ENCODE peak calls at places on chromosome 14, in eight cellular contexts. One of them, this sample, is unnamed.

GRCh38 chr14:71103662-71104484 is 196.6 kb downstream of the PCNX1 start:
- DNase-seq in RPMI7951: peak
- DNase-seq in Kasumi-1: peak
- DNase-seq in stimulated activated CD8-positive, alpha-beta memory T cell treated with anti-CD3 and anti-CD28 coated beads, Interleukin-12 subunit alpha, Interleukin-12 subunit beta, amount 100 ng/mL, for 1 hour: peak
- DNase-seq in nucleus accumbens: no peak
- DNase-seq in NCI-H2171 treated with DMSO at 0.1 percent for 48 hours: peak
- DNase-seq in RWPE2: no peak
- DNase-seq in glomerular endothelial cell: peak
- DNase-seq in this sample: peak

GRCh38 chr14:81485372-81485771 is 48.3 kb downstream of the SEL1L start:
- DNase-seq in stimulated activated CD8-positive, alpha-beta memory T cell treated with anti-CD3 and anti-CD28 coated beads, Interleukin-12 subunit alpha, Interleukin-12 subunit beta, amount 100 ng/mL, for 1 hour: no peak
- DNase-seq in RPMI7951: no peak
- DNase-seq in RWPE2: no peak
- DNase-seq in glomerular endothelial cell: no peak
- DNase-seq in NCI-H2171 treated with DMSO at 0.1 percent for 48 hours: no peak
- DNase-seq in nucleus accumbens: no peak
- DNase-seq in Kasumi-1: no peak
- DNase-seq in this sample: no peak

GRCh38 chr14:68016243-68016914 is 196.8 kb downstream of the RAD51B start:
- DNase-seq in RWPE2: no peak
- DNase-seq in glomerular endothelial cell: no peak
- DNase-seq in stimulated activated CD8-positive, alpha-beta memory T cell treated with anti-CD3 and anti-CD28 coated beads, Interleukin-12 subunit alpha, Interleukin-12 subunit beta, amount 100 ng/mL, for 1 hour: no peak
- DNase-seq in nucleus accumbens: no peak
- DNase-seq in Kasumi-1: no peak
- DNase-seq in RPMI7951: peak
- DNase-seq in NCI-H2171 treated with DMSO at 0.1 percent for 48 hours: no peak
- DNase-seq in this sample: no peak

GRCh38 chr14:94564381-94564780 is 3.1 kb downstream of the SERPINA4 start:
- DNase-seq in nucleus accumbens: no peak
- DNase-seq in Kasumi-1: no peak
- DNase-seq in glomerular endothelial cell: no peak
- DNase-seq in NCI-H2171 treated with DMSO at 0.1 percent for 48 hours: no peak
- DNase-seq in RPMI7951: no peak
- DNase-seq in RWPE2: peak
- DNase-seq in stimulated activated CD8-positive, alpha-beta memory T cell treated with anti-CD3 and anti-CD28 coated beads, Interleukin-12 subunit alpha, Interleukin-12 subunit beta, amount 100 ng/mL, for 1 hour: no peak
- DNase-seq in this sample: no peak

GRCh38 chr14:64464695-64465094 is 604 bp upstream of the AKAP5 start:
- DNase-seq in stimulated activated CD8-positive, alpha-beta memory T cell treated with anti-CD3 and anti-CD28 coated beads, Interleukin-12 subunit alpha, Interleukin-12 subunit beta, amount 100 ng/mL, for 1 hour: no peak
- DNase-seq in NCI-H2171 treated with DMSO at 0.1 percent for 48 hours: peak
- DNase-seq in glomerular endothelial cell: no peak
- DNase-seq in RPMI7951: no peak
- DNase-seq in RWPE2: no peak
- DNase-seq in Kasumi-1: no peak
- DNase-seq in nucleus accumbens: no peak
- DNase-seq in this sample: peak

GRCh38 chr14:100487304-100487703 is 99.9 kb downstream of the BEGAIN start:
- DNase-seq in RWPE2: no peak
- DNase-seq in RPMI7951: no peak
- DNase-seq in NCI-H2171 treated with DMSO at 0.1 percent for 48 hours: peak
- DNase-seq in nucleus accumbens: no peak
- DNase-seq in glomerular endothelial cell: no peak
- DNase-seq in Kasumi-1: no peak
- DNase-seq in stimulated activated CD8-positive, alpha-beta memory T cell treated with anti-CD3 and anti-CD28 coated beads, Interleukin-12 subunit alpha, Interleukin-12 subunit beta, amount 100 ng/mL, for 1 hour: no peak
- DNase-seq in this sample: no peak

GRCh38 chr14:75335588-75335987 is 57.0 kb downstream of the FOS start:
- DNase-seq in Kasumi-1: no peak
- DNase-seq in RPMI7951: no peak
- DNase-seq in NCI-H2171 treated with DMSO at 0.1 percent for 48 hours: no peak
- DNase-seq in RWPE2: no peak
- DNase-seq in glomerular endothelial cell: no peak
- DNase-seq in nucleus accumbens: peak
- DNase-seq in stimulated activated CD8-positive, alpha-beta memory T cell treated with anti-CD3 and anti-CD28 coated beads, Interleukin-12 subunit alpha, Interleukin-12 subunit beta, amount 100 ng/mL, for 1 hour: no peak
- DNase-seq in this sample: no peak

GRCh38 chr14:103891667-103892215 is 36.5 kb upstream of the TDRD9 start:
- DNase-seq in RPMI7951: no peak
- DNase-seq in glomerular endothelial cell: no peak
- DNase-seq in stimulated activated CD8-positive, alpha-beta memory T cell treated with anti-CD3 and anti-CD28 coated beads, Interleukin-12 subunit alpha, Interleukin-12 subunit beta, amount 100 ng/mL, for 1 hour: no peak
- DNase-seq in RWPE2: no peak
- DNase-seq in nucleus accumbens: no peak
- DNase-seq in Kasumi-1: no peak
- DNase-seq in NCI-H2171 treated with DMSO at 0.1 percent for 48 hours: no peak
- DNase-seq in this sample: no peak

GRCh38 chr14:29806124-29806517 is 121.5 kb downstream of the PRKD1 start:
- DNase-seq in Kasumi-1: no peak
- DNase-seq in RWPE2: no peak
- DNase-seq in nucleus accumbens: no peak
- DNase-seq in glomerular endothelial cell: no peak
- DNase-seq in RPMI7951: no peak
- DNase-seq in stimulated activated CD8-positive, alpha-beta memory T cell treated with anti-CD3 and anti-CD28 coated beads, Interleukin-12 subunit alpha, Interleukin-12 subunit beta, amount 100 ng/mL, for 1 hour: no peak
- DNase-seq in NCI-H2171 treated with DMSO at 0.1 percent for 48 hours: no peak
- DNase-seq in this sample: no peak

GRCh38 chr14:73712071-73712506 is 2.1 kb downstream of the PNMA1 start:
- DNase-seq in NCI-H2171 treated with DMSO at 0.1 percent for 48 hours: no peak
- DNase-seq in stimulated activated CD8-positive, alpha-beta memory T cell treated with anti-CD3 and anti-CD28 coated beads, Interleukin-12 subunit alpha, Interleukin-12 subunit beta, amount 100 ng/mL, for 1 hour: no peak
- DNase-seq in RPMI7951: no peak
- DNase-seq in RWPE2: no peak
- DNase-seq in nucleus accumbens: no peak
- DNase-seq in glomerular endothelial cell: no peak
- DNase-seq in Kasumi-1: no peak
- DNase-seq in this sample: no peak

GRCh38 chr14:77458249-77458950 is 507 bp downstream of the AHSA1 start:
- DNase-seq in nucleus accumbens: no peak
- DNase-seq in RPMI7951: peak
- DNase-seq in glomerular endothelial cell: no peak
- DNase-seq in stimulated activated CD8-positive, alpha-beta memory T cell treated with anti-CD3 and anti-CD28 coated beads, Interleukin-12 subunit alpha, Interleukin-12 subunit beta, amount 100 ng/mL, for 1 hour: peak
- DNase-seq in RWPE2: no peak
- DNase-seq in NCI-H2171 treated with DMSO at 0.1 percent for 48 hours: peak
- DNase-seq in Kasumi-1: peak
- DNase-seq in this sample: peak

GRCh38 chr14:85572845-85573244 is 42.9 kb downstream of the FLRT2 start:
- DNase-seq in stimulated activated CD8-positive, alpha-beta memory T cell treated with anti-CD3 and anti-CD28 coated beads, Interleukin-12 subunit alpha, Interleukin-12 subunit beta, amount 100 ng/mL, for 1 hour: no peak
- DNase-seq in NCI-H2171 treated with DMSO at 0.1 percent for 48 hours: no peak
- DNase-seq in RPMI7951: peak
- DNase-seq in Kasumi-1: no peak
- DNase-seq in glomerular endothelial cell: no peak
- DNase-seq in nucleus accumbens: no peak
- DNase-seq in RWPE2: no peak
- DNase-seq in this sample: no peak

GRCh38 chr14:101407328-101407727 is 154.0 kb upstream of the DIO3 start:
- DNase-seq in Kasumi-1: no peak
- DNase-seq in glomerular endothelial cell: no peak
- DNase-seq in NCI-H2171 treated with DMSO at 0.1 percent for 48 hours: no peak
- DNase-seq in RWPE2: no peak
- DNase-seq in nucleus accumbens: peak
- DNase-seq in RPMI7951: no peak
- DNase-seq in stimulated activated CD8-positive, alpha-beta memory T cell treated with anti-CD3 and anti-CD28 coated beads, Interleukin-12 subunit alpha, Interleukin-12 subunit beta, amount 100 ng/mL, for 1 hour: no peak
- DNase-seq in this sample: no peak

GRCh38 chr14:92897922-92898599 is 24.9 kb upstream of the CHGA start:
- DNase-seq in glomerular endothelial cell: no peak
- DNase-seq in NCI-H2171 treated with DMSO at 0.1 percent for 48 hours: no peak
- DNase-seq in stimulated activated CD8-positive, alpha-beta memory T cell treated with anti-CD3 and anti-CD28 coated beads, Interleukin-12 subunit alpha, Interleukin-12 subunit beta, amount 100 ng/mL, for 1 hour: no peak
- DNase-seq in nucleus accumbens: no peak
- DNase-seq in RWPE2: no peak
- DNase-seq in RPMI7951: no peak
- DNase-seq in Kasumi-1: no peak
- DNase-seq in this sample: no peak

GRCh38 chr14:106843951-106844483 is 1317.6 kb downstream of the TMEM121 start:
- DNase-seq in nucleus accumbens: no peak
- DNase-seq in RWPE2: no peak
- DNase-seq in glomerular endothelial cell: no peak
- DNase-seq in stimulated activated CD8-positive, alpha-beta memory T cell treated with anti-CD3 and anti-CD28 coated beads, Interleukin-12 subunit alpha, Interleukin-12 subunit beta, amount 100 ng/mL, for 1 hour: no peak
- DNase-seq in NCI-H2171 treated with DMSO at 0.1 percent for 48 hours: no peak
- DNase-seq in RPMI7951: peak
- DNase-seq in Kasumi-1: peak
- DNase-seq in this sample: peak

GRCh38 chr14:24095196-24096068 is 1.3 kb downstream of the PCK2 start:
- DNase-seq in Kasumi-1: peak
- DNase-seq in NCI-H2171 treated with DMSO at 0.1 percent for 48 hours: no peak
- DNase-seq in glomerular endothelial cell: no peak
- DNase-seq in RWPE2: no peak
- DNase-seq in RPMI7951: peak
- DNase-seq in nucleus accumbens: no peak
- DNase-seq in stimulated activated CD8-positive, alpha-beta memory T cell treated with anti-CD3 and anti-CD28 coated beads, Interleukin-12 subunit alpha, Interleukin-12 subunit beta, amount 100 ng/mL, for 1 hour: no peak
- DNase-seq in this sample: peak

GRCh38 chr14:61491224-61491623 is 169.8 kb downstream of the PRKCH start:
- DNase-seq in RWPE2: no peak
- DNase-seq in NCI-H2171 treated with DMSO at 0.1 percent for 48 hours: no peak
- DNase-seq in RPMI7951: no peak
- DNase-seq in stimulated activated CD8-positive, alpha-beta memory T cell treated with anti-CD3 and anti-CD28 coated beads, Interleukin-12 subunit alpha, Interleukin-12 subunit beta, amount 100 ng/mL, for 1 hour: no peak
- DNase-seq in nucleus accumbens: no peak
- DNase-seq in glomerular endothelial cell: no peak
- DNase-seq in Kasumi-1: no peak
- DNase-seq in this sample: no peak

GRCh38 chr14:56135001-56135400 is 16.8 kb downstream of the PELI2 start:
- DNase-seq in nucleus accumbens: no peak
- DNase-seq in Kasumi-1: no peak
- DNase-seq in glomerular endothelial cell: no peak
- DNase-seq in stimulated activated CD8-positive, alpha-beta memory T cell treated with anti-CD3 and anti-CD28 coated beads, Interleukin-12 subunit alpha, Interleukin-12 subunit beta, amount 100 ng/mL, for 1 hour: no peak
- DNase-seq in NCI-H2171 treated with DMSO at 0.1 percent for 48 hours: peak
- DNase-seq in RWPE2: no peak
- DNase-seq in RPMI7951: no peak
- DNase-seq in this sample: no peak

GRCh38 chr14:71166434-71166833 is 259.2 kb downstream of the PCNX1 start:
- DNase-seq in RWPE2: no peak
- DNase-seq in Kasumi-1: peak
- DNase-seq in stimulated activated CD8-positive, alpha-beta memory T cell treated with anti-CD3 and anti-CD28 coated beads, Interleukin-12 subunit alpha, Interleukin-12 subunit beta, amount 100 ng/mL, for 1 hour: no peak
- DNase-seq in NCI-H2171 treated with DMSO at 0.1 percent for 48 hours: peak
- DNase-seq in nucleus accumbens: peak
- DNase-seq in glomerular endothelial cell: peak
- DNase-seq in RPMI7951: peak
- DNase-seq in this sample: peak

GRCh38 chr14:65179918-65180724 is 77.8 kb upstream of the MAX start:
- DNase-seq in RPMI7951: peak
- DNase-seq in stimulated activated CD8-positive, alpha-beta memory T cell treated with anti-CD3 and anti-CD28 coated beads, Interleukin-12 subunit alpha, Interleukin-12 subunit beta, amount 100 ng/mL, for 1 hour: no peak
- DNase-seq in Kasumi-1: no peak
- DNase-seq in RWPE2: peak
- DNase-seq in nucleus accumbens: no peak
- DNase-seq in glomerular endothelial cell: no peak
- DNase-seq in NCI-H2171 treated with DMSO at 0.1 percent for 48 hours: no peak
- DNase-seq in this sample: no peak

GRCh38 chr14:85529803-85530574 is at the start of gene FLRT2:
- DNase-seq in Kasumi-1: no peak
- DNase-seq in glomerular endothelial cell: no peak
- DNase-seq in RPMI7951: peak
- DNase-seq in NCI-H2171 treated with DMSO at 0.1 percent for 48 hours: no peak
- DNase-seq in stimulated activated CD8-positive, alpha-beta memory T cell treated with anti-CD3 and anti-CD28 coated beads, Interleukin-12 subunit alpha, Interleukin-12 subunit beta, amount 100 ng/mL, for 1 hour: no peak
- DNase-seq in nucleus accumbens: peak
- DNase-seq in RWPE2: peak
- DNase-seq in this sample: no peak

GRCh38 chr14:99177876-99178630 is 93.9 kb downstream of the BCL11B start:
- DNase-seq in stimulated activated CD8-positive, alpha-beta memory T cell treated with anti-CD3 and anti-CD28 coated beads, Interleukin-12 subunit alpha, Interleukin-12 subunit beta, amount 100 ng/mL, for 1 hour: no peak
- DNase-seq in RWPE2: peak
- DNase-seq in RPMI7951: no peak
- DNase-seq in nucleus accumbens: no peak
- DNase-seq in NCI-H2171 treated with DMSO at 0.1 percent for 48 hours: no peak
- DNase-seq in Kasumi-1: no peak
- DNase-seq in glomerular endothelial cell: no peak
- DNase-seq in this sample: no peak

GRCh38 chr14:56810341-56810740 is at the start of gene OTX2:
- DNase-seq in Kasumi-1: no peak
- DNase-seq in NCI-H2171 treated with DMSO at 0.1 percent for 48 hours: no peak
- DNase-seq in glomerular endothelial cell: no peak
- DNase-seq in stimulated activated CD8-positive, alpha-beta memory T cell treated with anti-CD3 and anti-CD28 coated beads, Interleukin-12 subunit alpha, Interleukin-12 subunit beta, amount 100 ng/mL, for 1 hour: no peak
- DNase-seq in RPMI7951: no peak
- DNase-seq in nucleus accumbens: no peak
- DNase-seq in RWPE2: no peak
- DNase-seq in this sample: no peak

GRCh38 chr14:64971890-64972785 is at the start of gene RAB15:
- DNase-seq in stimulated activated CD8-positive, alpha-beta memory T cell treated with anti-CD3 and anti-CD28 coated beads, Interleukin-12 subunit alpha, Interleukin-12 subunit beta, amount 100 ng/mL, for 1 hour: no peak
- DNase-seq in NCI-H2171 treated with DMSO at 0.1 percent for 48 hours: peak
- DNase-seq in RWPE2: no peak
- DNase-seq in nucleus accumbens: no peak
- DNase-seq in glomerular endothelial cell: no peak
- DNase-seq in Kasumi-1: no peak
- DNase-seq in RPMI7951: peak
- DNase-seq in this sample: peak

GRCh38 chr14:33880330-33880729 is 70.5 kb downstream of the EGLN3 start:
- DNase-seq in nucleus accumbens: no peak
- DNase-seq in glomerular endothelial cell: no peak
- DNase-seq in stimulated activated CD8-positive, alpha-beta memory T cell treated with anti-CD3 and anti-CD28 coated beads, Interleukin-12 subunit alpha, Interleukin-12 subunit beta, amount 100 ng/mL, for 1 hour: no peak
- DNase-seq in RWPE2: no peak
- DNase-seq in Kasumi-1: no peak
- DNase-seq in NCI-H2171 treated with DMSO at 0.1 percent for 48 hours: no peak
- DNase-seq in RPMI7951: no peak
- DNase-seq in this sample: peak

GRCh38 chr14:22547309-22547947 is 41.6 kb downstream of the DAD1 start:
- DNase-seq in glomerular endothelial cell: no peak
- DNase-seq in Kasumi-1: no peak
- DNase-seq in RWPE2: no peak
- DNase-seq in nucleus accumbens: no peak
- DNase-seq in stimulated activated CD8-positive, alpha-beta memory T cell treated with anti-CD3 and anti-CD28 coated beads, Interleukin-12 subunit alpha, Interleukin-12 subunit beta, amount 100 ng/mL, for 1 hour: no peak
- DNase-seq in NCI-H2171 treated with DMSO at 0.1 percent for 48 hours: no peak
- DNase-seq in RPMI7951: peak
- DNase-seq in this sample: no peak

This sample was measured in NCI-H1417.